ENCODE peak calls at places on chromosomes 3 and 15, in eight cellular contexts. T, D, B, N, U, Z, I and S are unnamed samples.

GRCh38 chr15:81400640-81401236 is 26.7 kb upstream of the TMC3 start:
- DNase-seq in T (no peak), D (peak; percentile 58), B (peak; percentile 9), N (peak; percentile 65), U (no peak), Z (peak; percentile 58), I (no peak), S (peak; percentile 76)

GRCh38 chr15:81336568-81336967 is 12.6 kb upstream of the STARD5 start:
- DNase-seq in T (no peak), D (peak; percentile 30), B (no peak), N (peak; percentile 44), U (no peak), Z (peak; percentile 55), I (no peak), S (peak; percentile 58)

GRCh38 chr3:113086506-113087461 is 96.0 kb downstream of the GTPBP8 start:
- DNase-seq in T (no peak), D (peak; percentile 32), B (peak; percentile 46), N (no peak), U (no peak), Z (no peak), I (no peak), S (no peak)

GRCh38 chr15:90401499-90401898 is 13.5 kb downstream of the IQGAP1 start:
- DNase-seq in T (no peak), D (no peak), B (no peak), N (no peak), U (no peak), Z (no peak), I (no peak), S (no peak)

GRCh38 chr3:72888546-72889309 is 882 bp downstream of the GXYLT2 start:
- DNase-seq in T (no peak), D (no peak), B (peak; percentile 40), N (peak; percentile 42), U (no peak), Z (peak; percentile 37), I (no peak), S (peak; percentile 41)

GRCh38 chr3:144923051-144923450 is 951.4 kb downstream of the DIPK2A start:
- DNase-seq in T (no peak), D (no peak), B (no peak), N (no peak), U (no peak), Z (no peak), I (no peak), S (no peak)

GRCh38 chr3:31054032-31054431 is 159.6 kb upstream of the GADL1 start:
- DNase-seq in T (no peak), D (no peak), B (no peak), N (peak; percentile 16), U (no peak), Z (no peak), I (no peak), S (no peak)

GRCh38 chr3:60010778-60011177 is 961.0 kb upstream of the CFAP20DC start:
- DNase-seq in T (no peak), D (no peak), B (no peak), N (no peak), U (no peak), Z (no peak), I (no peak), S (no peak)

GRCh38 chr15:32706704-32707103 is 11.1 kb upstream of the GREM1 start:
- DNase-seq in T (peak; percentile 78), D (peak; percentile 78), B (no peak), N (no peak), U (no peak), Z (no peak), I (no peak), S (no peak)

GRCh38 chr3:48592519-48593087 is 2.5 kb downstream of the COL7A1 start:
- DNase-seq in T (no peak), D (peak; percentile 8), B (no peak), N (peak; percentile 13), U (no peak), Z (no peak), I (no peak), S (peak; percentile 28)

GRCh38 chr3:195909294-195909644 is 918 bp upstream of the TNK2 start:
- DNase-seq in T (no peak), D (no peak), B (no peak), N (peak; percentile 27), U (no peak), Z (no peak), I (no peak), S (no peak)

GRCh38 chr3:195697582-195698324 is 23.0 kb upstream of the MUC20 start:
- DNase-seq in T (peak; percentile 83), D (peak; percentile 93), B (no peak), N (peak; percentile 88), U (no peak), Z (peak; percentile 98), I (no peak), S (peak; percentile 93)

GRCh38 chr3:31250116-31250813 is 282.5 kb upstream of the STT3B start:
- DNase-seq in T (no peak), D (peak; percentile 44), B (no peak), N (peak; percentile 6), U (no peak), Z (no peak), I (no peak), S (peak; percentile 52)

GRCh38 chr15:85504739-85505676 is 124.6 kb downstream of the AKAP13 start:
- DNase-seq in T (no peak), D (peak; percentile 75), B (peak; percentile 34), N (peak; percentile 74), U (no peak), Z (peak; percentile 78), I (no peak), S (peak; percentile 85)

GRCh38 chr15:50058231-50058630 is 60.8 kb downstream of the ATP8B4 start:
- DNase-seq in T (no peak), D (no peak), B (no peak), N (peak; percentile 63), U (no peak), Z (peak; percentile 59), I (no peak), S (peak; percentile 75)

GRCh38 chr15:26870346-26870745 is 3.5 kb downstream of the GABRA5 start:
- DNase-seq in T (no peak), D (no peak), B (no peak), N (no peak), U (no peak), Z (no peak), I (no peak), S (no peak)

GRCh38 chr3:194286747-194287146 is 64.4 kb downstream of the CPN2 start:
- DNase-seq in T (no peak), D (no peak), B (no peak), N (no peak), U (no peak), Z (no peak), I (peak; percentile 46), S (no peak)

GRCh38 chr3:120153294-120153693 is 59.0 kb upstream of the GSK3B start:
- DNase-seq in T (peak; percentile 86), D (peak; percentile 88), B (no peak), N (peak; percentile 86), U (no peak), Z (peak; percentile 67), I (no peak), S (peak; percentile 82)

GRCh38 chr3:158961911-158962310 is 160.1 kb downstream of the MFSD1 start:
- DNase-seq in T (no peak), D (no peak), B (no peak), N (no peak), U (no peak), Z (no peak), I (no peak), S (no peak)

GRCh38 chr3:27802849-27803248 is 80.7 kb upstream of the EOMES start:
- DNase-seq in T (no peak), D (no peak), B (no peak), N (no peak), U (no peak), Z (no peak), I (no peak), S (no peak)

GRCh38 chr15:60572462-60573214 is 93.7 kb upstream of the ICE2 start:
- DNase-seq in T (no peak), D (no peak), B (no peak), N (no peak), U (no peak), Z (no peak), I (no peak), S (no peak)

DNA sequence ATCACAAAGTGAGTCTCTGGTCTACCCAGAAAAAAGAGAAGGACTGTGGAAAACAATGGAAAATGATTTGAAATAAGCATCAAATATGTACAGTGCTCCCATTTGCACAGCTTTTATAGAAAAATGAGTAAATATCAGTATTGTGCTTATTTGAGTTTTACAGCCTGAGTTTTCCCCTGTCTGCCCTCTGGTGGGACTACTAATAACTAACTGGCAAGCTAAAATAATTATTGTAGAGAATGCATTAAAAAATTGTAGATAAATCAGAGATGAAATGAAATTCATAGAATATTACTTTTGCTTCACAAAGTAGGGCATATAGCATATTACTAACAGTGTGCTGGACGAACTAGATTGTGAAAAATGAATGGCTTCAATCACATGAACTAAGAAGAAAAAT is 287.1 kb downstream of the NAALADL2 start:
- DNase-seq in T (no peak), D (peak; percentile 34), B (no peak), N (peak; percentile 56), U (no peak), Z (peak; percentile 41), I (no peak), S (peak; percentile 46)
- TF ChIP-seq CTCF in T (peak; percentile 41), D (peak; percentile 60), B (peak; percentile 41), N (peak; percentile 58), U (peak; percentile 21), Z (peak; percentile 49), I (no peak), S (peak; percentile 37)

GRCh38 chr3:20256144-20256543 is 70.1 kb upstream of the SGO1 start:
- DNase-seq in T (no peak), D (no peak), B (no peak), N (no peak), U (no peak), Z (peak; percentile 23), I (no peak), S (peak; percentile 7)

GRCh38 chr3:20250786-20251185 is 64.8 kb upstream of the SGO1 start:
- DNase-seq in T (no peak), D (no peak), B (no peak), N (no peak), U (no peak), Z (no peak), I (no peak), S (no peak)

GRCh38 chr3:20258371-20258770 is 72.4 kb upstream of the SGO1 start:
- DNase-seq in T (no peak), D (no peak), B (no peak), N (no peak), U (no peak), Z (no peak), I (no peak), S (no peak)

GRCh38 chr3:20250314-20250713 is 64.3 kb upstream of the SGO1 start:
- DNase-seq in T (no peak), D (no peak), B (no peak), N (no peak), U (no peak), Z (no peak), I (no peak), S (no peak)

GRCh38 chr3:20254268-20255117 is 68.5 kb upstream of the SGO1 start:
- DNase-seq in T (no peak), D (no peak), B (no peak), N (no peak), U (no peak), Z (no peak), I (no peak), S (no peak)
- TF ChIP-seq CTCF in T (no peak), D (no peak), B (no peak), N (no peak), U (no peak), Z (no peak), I (no peak), S (no peak)

GRCh38 chr3:42118762-42119361 is 27.7 kb downstream of the TRAK1 start:
- DNase-seq in T (no peak), D (no peak), B (no peak), N (peak; percentile 49), U (no peak), Z (peak; percentile 50), I (no peak), S (peak; percentile 31)
- TF ChIP-seq CTCF in T (peak; percentile 45), D (peak; percentile 26), B (peak; percentile 65), N (peak; percentile 37), U (peak; percentile 53), Z (peak; percentile 54), I (peak; percentile 33), S (peak; percentile 35)

GRCh38 chr15:71118345-71118744 is 3.1 kb downstream of the THSD4 start:
- DNase-seq in T (no peak), D (no peak), B (no peak), N (no peak), U (no peak), Z (no peak), I (no peak), S (no peak)
- TF ChIP-seq CTCF in T (no peak), D (no peak), B (no peak), N (no peak), U (no peak), Z (no peak), I (no peak), S (no peak)